ENCODE peak calls at places on chromosomes 1 and 21, in ten cellular contexts. Q, F, C, E, H, U, W, Z, G and A are unnamed samples.

GRCh38 chr1:151292207-151293030 is 10.3 kb downstream of the ZNF687 start:
- DNase-seq in F (no peak), Q (no peak), G (no peak), U (no peak), Z (no peak), E (no peak), C (no peak), H (no peak), W (no peak), A (no peak)

GRCh38 chr1:46521417-46521816 is 30.0 kb downstream of the KNCN start:
- DNase-seq in E (no peak), W (no peak), Z (no peak), Q (no peak), C (no peak), U (no peak), H (no peak), F (no peak), G (no peak), A (no peak)

GRCh38 chr1:53380296-53380695 is 52.4 kb upstream of the LRP8 start:
- DNase-seq in F (no peak), Q (no peak), H (no peak), E (no peak), C (no peak), U (peak), Z (no peak), W (no peak), G (no peak), A (no peak)

GRCh38 chr1:185546029-185546428 is 188.2 kb upstream of the HMCN1 start:
- DNase-seq in G (no peak), E (no peak), W (no peak), Z (no peak), C (no peak), H (no peak), U (no peak), F (no peak), Q (no peak), A (no peak)

GRCh38 chr1:230915079-230915478 is 46.8 kb upstream of the C1orf198 start:
- DNase-seq in E (no peak), Z (no peak), U (no peak), C (no peak), W (no peak), G (no peak), Q (peak), F (no peak), H (no peak), A (no peak)

GRCh38 chr1:43329995-43330751 is 7.4 kb upstream of the MPL start:
- DNase-seq in H (no peak), W (peak), U (no peak), E (peak), G (peak), Z (no peak), Q (peak), C (no peak), F (no peak), A (peak)

GRCh38 chr1:235038701-235039100 is 89.9 kb downstream of the TOMM20 start:
- DNase-seq in W (no peak), E (no peak), Z (no peak), G (no peak), Q (no peak), U (no peak), H (no peak), C (no peak), F (no peak), A (no peak)

GRCh38 chr1:31932491-31933316 is 5.5 kb downstream of the PTP4A2 start:
- DNase-seq in C (no peak), H (no peak), U (no peak), E (no peak), F (no peak), Q (peak), W (no peak), Z (no peak), G (no peak), A (no peak)

GRCh38 chr1:111489604-111490003 is 13.8 kb downstream of the ADORA3 start:
- DNase-seq in C (no peak), Q (no peak), G (no peak), E (no peak), Z (no peak), F (no peak), H (no peak), W (no peak), U (no peak), A (no peak)

GRCh38 chr1:109931189-109931672 is 20.6 kb downstream of the CSF1 start:
- DNase-seq in G (peak), F (peak), W (peak), Q (peak), E (no peak), C (no peak), U (no peak), Z (no peak), H (peak), A (peak)

GRCh38 chr1:15476927-15477326 is 1.0 kb downstream of the CELA2B start:
- DNase-seq in H (no peak), Q (no peak), Z (no peak), U (no peak), W (no peak), E (no peak), C (no peak), F (no peak), G (no peak), A (no peak)

GRCh38 chr1:70071597-70071996 is 133.8 kb downstream of the LRRC40 start:
- DNase-seq in H (no peak), E (no peak), W (no peak), F (peak), Q (peak), Z (no peak), U (no peak), G (no peak), C (no peak), A (peak)

GRCh38 chr1:18021242-18021641 is 86.4 kb upstream of the IGSF21 start:
- DNase-seq in U (no peak), Z (no peak), W (no peak), G (no peak), E (no peak), C (no peak), Q (no peak), F (no peak), H (no peak), A (no peak)

GRCh38 chr21:29896884-29897283 is 42.9 kb downstream of the GRIK1 start:
- DNase-seq in U (no peak), Q (no peak), F (no peak), W (no peak), Z (no peak), C (no peak), E (no peak), H (no peak), G (no peak), A (no peak)

GRCh38 chr1:93814059-93814794 is 64.8 kb downstream of the DNTTIP2 start:
- DNase-seq in U (no peak), F (peak), Q (peak), E (peak), G (peak), Z (no peak), H (peak), C (no peak), W (peak), A (peak)

GRCh38 chr1:180528868-180529470 is 26.6 kb upstream of the ACBD6 start:
- DNase-seq in Z (no peak), Q (no peak), E (no peak), C (no peak), F (no peak), H (no peak), W (no peak), G (no peak), U (no peak), A (no peak)

GRCh38 chr1:199178646-199179045 is 539.8 kb downstream of the PTPRC start:
- DNase-seq in F (no peak), G (no peak), C (no peak), Q (no peak), H (no peak), Z (no peak), U (no peak), W (no peak), E (no peak), A (no peak)

GRCh38 chr1:81007024-81007423 is 793.7 kb upstream of the ADGRL2 start:
- DNase-seq in C (no peak), G (no peak), W (no peak), Z (no peak), H (no peak), Q (no peak), F (no peak), U (no peak), E (no peak), A (no peak)

GRCh38 chr1:2344744-2345296 is 46.5 kb downstream of the MORN1 start:
- DNase-seq in H (no peak), W (no peak), F (no peak), U (no peak), E (no peak), Z (no peak), Q (no peak), C (peak), G (no peak), A (no peak)

GRCh38 chr1:41738475-41738874 is 180.2 kb downstream of the HIVEP3 start:
- DNase-seq in F (no peak), H (no peak), Z (no peak), G (no peak), Q (peak), C (no peak), W (peak), U (no peak), E (no peak), A (no peak)

GRCh38 chr1:173409613-173410012 is 67.5 kb upstream of the PRDX6 start:
- DNase-seq in Z (no peak), H (no peak), Q (peak), E (no peak), G (peak), U (no peak), C (no peak), W (peak), F (peak), A (peak)

GRCh38 chr1:173407846-173408245 is 69.3 kb upstream of the PRDX6 start:
- DNase-seq in E (no peak), C (no peak), W (no peak), F (no peak), G (no peak), Z (no peak), Q (no peak), U (no peak), H (no peak), A (no peak)

GRCh38 chr1:173410133-173410793 is 66.9 kb upstream of the PRDX6 start:
- DNase-seq in Z (no peak), G (no peak), E (no peak), F (no peak), H (no peak), U (no peak), W (peak), C (no peak), Q (peak), A (peak)

GRCh38 chr1:173410794-173411236 is 66.3 kb upstream of the PRDX6 start:
- DNase-seq in W (no peak), C (no peak), H (no peak), Q (no peak), U (no peak), F (no peak), Z (peak), E (no peak), G (no peak), A (no peak)

DNA sequence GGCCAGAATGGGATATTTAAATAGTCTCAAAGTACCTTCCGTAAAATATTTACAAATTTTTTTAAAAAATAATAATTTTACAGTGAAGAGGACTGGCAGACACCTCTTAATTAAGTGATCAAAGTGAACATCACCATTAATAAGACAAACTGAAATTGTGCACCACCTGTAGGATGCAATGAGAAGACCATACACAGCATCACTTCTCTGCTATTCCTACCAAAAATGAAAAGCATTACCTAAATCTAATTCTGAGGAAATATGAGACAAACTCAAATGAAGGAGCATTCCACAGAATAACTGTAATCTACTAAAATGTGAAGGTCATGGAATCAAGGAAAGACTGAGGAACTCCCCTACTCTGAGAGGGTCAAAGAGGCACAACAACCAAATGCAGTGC is 68.2 kb upstream of the PRDX6 start:
- DNase-seq in E (no peak), H (no peak), Q (no peak), U (no peak), W (no peak), C (no peak), G (no peak), Z (no peak), F (no peak), A (no peak)
- TF ChIP-seq CTCF in E (no peak), H (no peak), Q (no peak), U (no peak), W (no peak), C (no peak), G (no peak), Z (no peak), F (no peak), A (peak)

GRCh38 chr21:28523367-28523766 is 469.3 kb downstream of the LTN1 start:
- DNase-seq in C (no peak), G (no peak), H (no peak), E (no peak), U (no peak), F (no peak), W (no peak), Z (no peak), Q (no peak), A (no peak)

GRCh38 chr21:28518620-28519019 is 474.1 kb downstream of the LTN1 start:
- DNase-seq in C (no peak), H (no peak), U (no peak), E (no peak), Q (peak), Z (no peak), W (no peak), F (no peak), G (no peak), A (no peak)

GRCh38 chr21:28516996-28517592 is 475.6 kb downstream of the LTN1 start:
- DNase-seq in W (peak), G (peak), U (no peak), Q (no peak), Z (peak), E (peak), C (no peak), F (no peak), H (peak), A (no peak)

DNA sequence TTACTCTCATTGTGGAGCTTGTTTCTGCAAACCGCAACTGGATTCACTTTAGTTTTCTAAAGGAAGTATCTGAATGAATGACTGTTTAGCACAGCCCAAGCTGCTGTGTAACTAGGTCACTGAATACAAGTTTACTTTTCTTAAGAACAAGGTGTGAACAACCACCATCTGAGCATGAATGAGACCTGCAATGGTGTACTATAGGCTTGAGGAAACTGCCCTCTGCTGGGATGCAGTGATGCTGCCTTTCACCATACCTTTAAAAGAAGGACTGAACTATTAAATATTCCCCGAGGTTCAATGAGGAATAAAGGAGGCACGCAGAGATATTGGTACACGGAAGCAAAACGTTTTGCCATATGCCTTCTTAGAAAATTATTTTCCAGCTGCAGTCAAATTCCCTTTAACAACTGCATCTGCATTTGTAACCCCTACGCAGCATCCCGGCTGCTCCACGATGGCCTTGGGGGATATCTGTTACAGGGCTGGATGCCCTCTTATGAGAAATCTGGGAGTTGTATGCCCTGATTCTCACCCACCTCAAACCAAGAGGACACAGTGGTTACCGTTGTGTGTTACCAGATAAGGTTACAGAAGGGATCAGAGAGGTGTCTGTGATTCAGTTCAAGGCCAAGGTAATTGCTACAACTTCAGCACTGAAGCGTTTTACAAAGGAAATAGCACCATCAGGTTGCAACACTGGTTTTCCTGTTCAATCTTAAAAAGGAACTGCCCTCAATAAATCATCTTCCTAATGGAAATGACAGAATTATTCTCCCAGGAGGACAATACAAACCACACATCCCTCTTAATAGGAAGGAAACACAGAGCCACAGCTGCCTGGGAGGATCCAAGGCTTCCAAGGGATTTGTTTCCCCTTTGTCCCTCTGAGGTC is 470.5 kb downstream of the LTN1 start:
- DNase-seq in F (peak), G (no peak), H (no peak), C (no peak), Z (no peak), W (peak), E (no peak), Q (peak), U (no peak), A (peak)
- TF ChIP-seq CTCF in F (peak), G (no peak), H (peak), C (no peak), Z (no peak), W (peak), E (no peak), Q (peak), U (no peak), A (peak)

GRCh38 chr1:208047476-208047934 is 136.6 kb upstream of the CD34 start:
- DNase-seq in C (no peak), Z (no peak), Q (peak), E (no peak), W (peak), U (no peak), H (no peak), G (peak), F (peak), A (no peak)

GRCh38 chr1:208043690-208044089 is 132.8 kb upstream of the CD34 start:
- DNase-seq in E (no peak), Q (no peak), W (no peak), G (peak), F (no peak), H (peak), U (no peak), C (no peak), Z (no peak), A (no peak)

GRCh38 chr1:208047975-208048374 is 137.1 kb upstream of the CD34 start:
- DNase-seq in Q (no peak), F (no peak), W (no peak), C (no peak), U (no peak), H (no peak), E (no peak), Z (no peak), G (no peak), A (no peak)

GRCh38 chr1:208044568-208045241 is 133.8 kb upstream of the CD34 start:
- DNase-seq in Q (no peak), E (no peak), C (no peak), H (peak), Z (no peak), U (no peak), F (no peak), G (no peak), W (no peak), A (no peak)

DNA sequence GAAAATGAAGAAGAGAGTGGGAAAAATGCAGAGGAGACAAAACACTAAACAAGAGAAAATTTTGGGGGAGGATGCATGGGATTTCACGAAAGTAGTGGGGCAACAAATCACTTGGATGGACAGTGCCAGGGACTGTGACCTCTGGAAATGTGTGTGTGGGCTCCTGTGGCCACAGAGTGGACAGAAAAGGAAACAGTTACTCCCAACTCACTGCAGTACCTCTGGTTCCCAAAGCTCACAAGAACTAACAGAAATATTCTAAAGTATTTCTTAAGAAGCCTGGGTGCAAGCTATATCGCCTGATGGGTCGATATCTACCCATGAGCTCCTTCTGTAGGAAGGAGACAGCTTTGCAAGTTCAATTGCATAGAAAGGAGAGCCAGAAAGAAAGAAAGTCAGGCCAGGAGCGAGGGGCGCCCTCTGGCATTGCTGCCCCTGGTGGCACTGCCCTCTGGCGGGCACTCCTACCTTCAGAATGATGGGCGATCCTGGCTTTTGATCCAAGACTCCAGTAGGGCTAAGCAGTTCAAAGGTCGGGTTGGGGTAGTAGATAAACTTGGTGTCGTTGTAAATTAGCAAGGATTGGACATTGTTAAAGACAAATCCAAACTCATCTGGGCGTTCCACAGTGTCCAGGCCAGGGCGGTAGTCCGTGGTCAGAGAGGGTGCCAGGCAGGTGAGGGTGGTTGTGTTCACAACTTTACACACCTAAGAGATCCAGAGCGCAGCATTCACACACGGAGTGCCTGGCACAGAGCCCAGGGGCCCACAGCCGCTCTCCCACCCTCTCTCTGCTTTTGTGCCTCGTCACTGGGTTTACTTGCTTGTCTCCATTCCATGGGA is 134.7 kb upstream of the CD34 start:
- DNase-seq in W (no peak), F (no peak), Z (no peak), G (no peak), C (no peak), E (no peak), H (no peak), Q (no peak), U (no peak), A (no peak)
- TF ChIP-seq CTCF in W (peak), F (peak), Z (no peak), G (no peak), C (no peak), E (no peak), H (peak), Q (no peak), U (no peak), A (no peak)

GRCh38 chr1:208081972-208082371 is 162.2 kb downstream of the PLXNA2 start:
- DNase-seq in H (no peak), Z (no peak), U (no peak), F (no peak), G (no peak), E (no peak), C (no peak), W (no peak), Q (no peak), A (no peak)
- TF ChIP-seq CTCF in H (peak), Z (no peak), U (no peak), F (peak), G (no peak), E (no peak), C (no peak), W (peak), Q (no peak), A (no peak)

DNA sequence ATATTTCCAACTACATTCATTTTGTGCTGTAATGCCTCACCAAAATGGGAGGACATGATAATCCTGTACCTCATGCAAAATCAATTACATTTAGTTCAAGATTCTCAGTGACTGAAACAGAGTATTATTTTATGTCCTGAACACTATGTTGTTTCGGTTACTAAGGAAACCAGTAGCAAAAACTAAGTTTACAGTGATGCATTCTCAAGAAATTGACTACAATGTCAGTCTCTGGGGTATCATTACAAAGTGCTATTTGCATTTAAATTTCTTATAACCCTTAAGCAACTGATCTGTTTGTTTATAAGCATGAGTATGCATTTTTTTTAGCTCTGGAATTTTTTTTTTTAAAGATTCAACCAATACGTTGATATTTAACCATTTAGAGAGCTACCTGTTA is 1035.5 kb downstream of the ADGRL2 start:
- DNase-seq in C (no peak), H (no peak), E (no peak), G (no peak), U (no peak), W (no peak), Z (no peak), F (no peak), Q (no peak), A (no peak)
- TF ChIP-seq CTCF in C (no peak), H (no peak), E (no peak), G (no peak), U (no peak), W (no peak), Z (no peak), F (no peak), Q (no peak), A (no peak)